ENCODE peak calls at places on chromosome 20, in ten cellular contexts. One of them, this sample, is unnamed. For H3K4me1, the result is how much of the 10 kb centered on the place peaks cover.

GRCh38 chr20:57785720-57786119 is 75.9 kb upstream of the PMEPA1 start:
- DNase-seq in IMR-90: no peak
- DNase-seq in mucosa of descending colon: no peak
- DNase-seq in adrenal gland: no peak
- DNase-seq in colonic mucosa: no peak
- DNase-seq in keratinocyte: no peak
- DNase-seq in body of pancreas: no peak
- DNase-seq in stomach: no peak
- DNase-seq in HepG2: no peak
- DNase-seq in uterus: no peak
- DNase-seq in this sample: no peak

GRCh38 chr20:18154342-18154741 is 16.7 kb downstream of the KAT14 start:
- DNase-seq in HepG2: no peak
- DNase-seq in stomach: no peak
- DNase-seq in body of pancreas: no peak
- DNase-seq in colonic mucosa: no peak
- DNase-seq in adrenal gland: no peak
- DNase-seq in mucosa of descending colon: no peak
- DNase-seq in IMR-90: no peak
- DNase-seq in keratinocyte: no peak
- DNase-seq in uterus: no peak
- DNase-seq in this sample: no peak

GRCh38 chr20:1993986-1994385 is at the start of gene PDYN:
- DNase-seq in keratinocyte: no peak
- DNase-seq in stomach: no peak
- DNase-seq in body of pancreas: no peak
- DNase-seq in adrenal gland: no peak
- DNase-seq in IMR-90: no peak
- DNase-seq in mucosa of descending colon: no peak
- DNase-seq in colonic mucosa: no peak
- DNase-seq in uterus: no peak
- DNase-seq in HepG2: no peak
- DNase-seq in this sample: no peak

GRCh38 chr20:16485406-16485805 is 87.8 kb downstream of the KIF16B start:
- DNase-seq in stomach: no peak
- DNase-seq in HepG2: no peak
- DNase-seq in body of pancreas: no peak
- DNase-seq in mucosa of descending colon: no peak
- DNase-seq in adrenal gland: no peak
- DNase-seq in uterus: no peak
- DNase-seq in keratinocyte: no peak
- DNase-seq in IMR-90: peak
- DNase-seq in colonic mucosa: no peak
- DNase-seq in this sample: no peak

GRCh38 chr20:22389836-22390542 is 194.4 kb downstream of the FOXA2 start:
- DNase-seq in colonic mucosa: no peak
- DNase-seq in adrenal gland: no peak
- DNase-seq in keratinocyte: no peak
- DNase-seq in uterus: no peak
- DNase-seq in HepG2: peak
- DNase-seq in IMR-90: no peak
- DNase-seq in body of pancreas: peak
- DNase-seq in stomach: peak
- DNase-seq in mucosa of descending colon: no peak
- DNase-seq in this sample: no peak

GRCh38 chr20:64111841-64112641 is 4.7 kb upstream of the NPBWR2 start:
- DNase-seq in IMR-90: no peak
- DNase-seq in HepG2: no peak
- DNase-seq in mucosa of descending colon: no peak
- DNase-seq in adrenal gland: no peak
- DNase-seq in uterus: no peak
- DNase-seq in colonic mucosa: no peak
- DNase-seq in body of pancreas: no peak
- DNase-seq in keratinocyte: no peak
- DNase-seq in stomach: peak
- DNase-seq in this sample: peak

GRCh38 chr20:49278817-49279676 is 1.2 kb upstream of the ZNFX1 start:
- DNase-seq in uterus: peak
- DNase-seq in mucosa of descending colon: peak
- DNase-seq in colonic mucosa: peak
- DNase-seq in adrenal gland: peak
- DNase-seq in IMR-90: no peak
- DNase-seq in keratinocyte: peak
- DNase-seq in HepG2: peak
- DNase-seq in body of pancreas: peak
- DNase-seq in stomach: no peak
- DNase-seq in this sample: no peak

GRCh38 chr20:32685541-32686529 is 12.1 kb upstream of the C20orf203 start:
- DNase-seq in uterus: no peak
- DNase-seq in IMR-90: peak
- DNase-seq in keratinocyte: no peak
- DNase-seq in mucosa of descending colon: no peak
- DNase-seq in adrenal gland: peak
- DNase-seq in colonic mucosa: no peak
- DNase-seq in HepG2: peak
- DNase-seq in stomach: no peak
- DNase-seq in body of pancreas: no peak
- DNase-seq in this sample: no peak

GRCh38 chr20:19699132-19699971 is 58.7 kb upstream of the RIN2 start:
- DNase-seq in colonic mucosa: no peak
- DNase-seq in IMR-90: peak
- DNase-seq in adrenal gland: no peak
- DNase-seq in body of pancreas: no peak
- DNase-seq in stomach: no peak
- DNase-seq in keratinocyte: peak
- DNase-seq in HepG2: no peak
- DNase-seq in mucosa of descending colon: no peak
- DNase-seq in uterus: no peak
- DNase-seq in this sample: no peak

GRCh38 chr20:57579898-57580447 is 19.1 kb downstream of the PCK1 start:
- DNase-seq in uterus: peak
- DNase-seq in stomach: no peak
- DNase-seq in mucosa of descending colon: peak
- DNase-seq in body of pancreas: no peak
- DNase-seq in keratinocyte: no peak
- DNase-seq in IMR-90: no peak
- DNase-seq in colonic mucosa: no peak
- DNase-seq in HepG2: no peak
- DNase-seq in adrenal gland: peak
- DNase-seq in this sample: no peak

GRCh38 chr20:728022-728944 is 40.0 kb downstream of the SLC52A3 start:
- DNase-seq in mucosa of descending colon: peak
- DNase-seq in stomach: peak
- DNase-seq in colonic mucosa: peak
- DNase-seq in body of pancreas: peak
- DNase-seq in HepG2: peak
- DNase-seq in keratinocyte: no peak
- DNase-seq in adrenal gland: peak
- DNase-seq in uterus: no peak
- DNase-seq in IMR-90: peak
- DNase-seq in this sample: peak

GRCh38 chr20:45456632-45457031 is 12.9 kb upstream of the WFDC2 start:
- DNase-seq in IMR-90: no peak
- DNase-seq in adrenal gland: peak
- DNase-seq in uterus: no peak
- DNase-seq in colonic mucosa: peak
- DNase-seq in mucosa of descending colon: peak
- DNase-seq in stomach: peak
- DNase-seq in keratinocyte: no peak
- DNase-seq in body of pancreas: peak
- DNase-seq in HepG2: peak
- DNase-seq in this sample: no peak

GRCh38 chr20:45461225-45461624 is 8.3 kb upstream of the WFDC2 start:
- DNase-seq in keratinocyte: no peak
- DNase-seq in colonic mucosa: no peak
- DNase-seq in adrenal gland: no peak
- DNase-seq in HepG2: no peak
- DNase-seq in body of pancreas: no peak
- DNase-seq in stomach: no peak
- DNase-seq in IMR-90: no peak
- DNase-seq in uterus: no peak
- DNase-seq in mucosa of descending colon: no peak
- DNase-seq in this sample: no peak

GRCh38 chr20:45463113-45463512 is 6.4 kb upstream of the WFDC2 start:
- DNase-seq in body of pancreas: no peak
- DNase-seq in HepG2: no peak
- DNase-seq in stomach: no peak
- DNase-seq in mucosa of descending colon: no peak
- DNase-seq in colonic mucosa: no peak
- DNase-seq in keratinocyte: no peak
- DNase-seq in IMR-90: no peak
- DNase-seq in uterus: no peak
- DNase-seq in adrenal gland: no peak
- DNase-seq in this sample: no peak

GRCh38 chr20:45462711-45463110 is 6.8 kb upstream of the WFDC2 start:
- DNase-seq in mucosa of descending colon: no peak
- DNase-seq in IMR-90: no peak
- DNase-seq in body of pancreas: no peak
- DNase-seq in colonic mucosa: no peak
- DNase-seq in adrenal gland: no peak
- DNase-seq in keratinocyte: no peak
- DNase-seq in HepG2: no peak
- DNase-seq in uterus: no peak
- DNase-seq in stomach: no peak
- DNase-seq in this sample: no peak

GRCh38 chr20:45459606-45460005 is 9.9 kb upstream of the WFDC2 start:
- DNase-seq in body of pancreas: no peak
- DNase-seq in IMR-90: peak
- DNase-seq in adrenal gland: no peak
- DNase-seq in HepG2: no peak
- DNase-seq in mucosa of descending colon: no peak
- DNase-seq in keratinocyte: no peak
- DNase-seq in colonic mucosa: no peak
- DNase-seq in uterus: no peak
- DNase-seq in stomach: no peak
- DNase-seq in this sample: no peak
- TF ChIP-seq CTCF in body of pancreas: no peak
- TF ChIP-seq CTCF in IMR-90: no peak
- TF ChIP-seq CTCF in adrenal gland: no peak
- TF ChIP-seq CTCF in HepG2: no peak
- TF ChIP-seq CTCF in mucosa of descending colon: no peak
- TF ChIP-seq CTCF in keratinocyte: peak
- TF ChIP-seq CTCF in colonic mucosa: no peak
- TF ChIP-seq CTCF in uterus: no peak
- TF ChIP-seq CTCF in stomach: no peak
- TF ChIP-seq CTCF in this sample: no peak

GRCh38 chr20:25252226-25252625 is 4.3 kb downstream of the PYGB start:
- DNase-seq in stomach: no peak
- DNase-seq in IMR-90: no peak
- DNase-seq in adrenal gland: no peak
- DNase-seq in mucosa of descending colon: peak
- DNase-seq in body of pancreas: no peak
- DNase-seq in keratinocyte: no peak
- DNase-seq in HepG2: no peak
- DNase-seq in colonic mucosa: peak
- DNase-seq in uterus: no peak
- DNase-seq in this sample: no peak

GRCh38 chr20:25250508-25250907 is 2.6 kb downstream of the PYGB start:
- DNase-seq in uterus: no peak
- DNase-seq in colonic mucosa: peak
- DNase-seq in keratinocyte: no peak
- DNase-seq in adrenal gland: no peak
- DNase-seq in body of pancreas: no peak
- DNase-seq in HepG2: no peak
- DNase-seq in stomach: no peak
- DNase-seq in mucosa of descending colon: no peak
- DNase-seq in IMR-90: peak
- DNase-seq in this sample: no peak

GRCh38 chr20:25252686-25253421 is 5.0 kb downstream of the PYGB start:
- DNase-seq in body of pancreas: no peak
- DNase-seq in HepG2: no peak
- DNase-seq in adrenal gland: no peak
- DNase-seq in stomach: no peak
- DNase-seq in mucosa of descending colon: peak
- DNase-seq in IMR-90: no peak
- DNase-seq in uterus: no peak
- DNase-seq in colonic mucosa: peak
- DNase-seq in keratinocyte: no peak
- DNase-seq in this sample: no peak

GRCh38 chr20:25251019-25251418 is 3.1 kb downstream of the PYGB start:
- DNase-seq in stomach: no peak
- DNase-seq in keratinocyte: no peak
- DNase-seq in body of pancreas: no peak
- DNase-seq in IMR-90: no peak
- DNase-seq in uterus: no peak
- DNase-seq in adrenal gland: no peak
- DNase-seq in mucosa of descending colon: no peak
- DNase-seq in colonic mucosa: peak
- DNase-seq in HepG2: no peak
- DNase-seq in this sample: no peak

GRCh38 chr20:25251558-25251957 is 3.7 kb downstream of the PYGB start:
- DNase-seq in body of pancreas: no peak
- DNase-seq in colonic mucosa: peak
- DNase-seq in mucosa of descending colon: no peak
- DNase-seq in adrenal gland: no peak
- DNase-seq in keratinocyte: no peak
- DNase-seq in stomach: no peak
- DNase-seq in uterus: no peak
- DNase-seq in IMR-90: no peak
- DNase-seq in HepG2: no peak
- DNase-seq in this sample: no peak
- H3K4me1 ChIP-seq in body of pancreas: under half
- H3K4me1 ChIP-seq in colonic mucosa: under half
- H3K4me1 ChIP-seq in mucosa of descending colon: half or more
- H3K4me1 ChIP-seq in adrenal gland: under half
- H3K4me1 ChIP-seq in keratinocyte: under half
- H3K4me1 ChIP-seq in stomach: half or more
- H3K4me1 ChIP-seq in uterus: under half
- H3K4me1 ChIP-seq in IMR-90: under half
- H3K4me1 ChIP-seq in HepG2: under half
- H3K4me1 ChIP-seq in this sample: under half

DNA sequence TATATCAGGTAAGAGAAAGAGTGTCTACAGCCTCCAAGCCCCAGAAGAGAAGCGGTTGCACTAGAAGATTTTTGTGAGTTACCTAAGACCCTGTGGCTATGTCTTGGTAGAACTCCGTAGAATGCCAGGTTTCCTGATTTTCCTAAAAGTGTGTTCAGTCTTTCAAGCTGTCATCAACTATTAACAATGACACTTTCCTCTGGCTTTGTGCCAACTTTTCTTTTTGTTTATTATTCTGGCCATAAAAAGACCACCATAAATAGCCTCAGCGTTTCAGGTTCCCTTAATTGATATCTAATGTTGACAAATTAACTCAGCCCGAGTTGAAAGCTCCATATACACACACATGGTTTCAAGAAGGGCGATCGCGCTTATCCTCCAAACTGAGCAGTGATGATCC is 1.2 kb downstream of the PAK5 start:
- DNase-seq in uterus: no peak
- DNase-seq in stomach: no peak
- DNase-seq in adrenal gland: no peak
- DNase-seq in mucosa of descending colon: no peak
- DNase-seq in IMR-90: no peak
- DNase-seq in keratinocyte: no peak
- DNase-seq in HepG2: no peak
- DNase-seq in colonic mucosa: no peak
- DNase-seq in body of pancreas: no peak
- DNase-seq in this sample: no peak
- H3K4me3 ChIP-seq in uterus: no peak
- H3K4me3 ChIP-seq in stomach: peak
- H3K4me3 ChIP-seq in adrenal gland: no peak
- H3K4me3 ChIP-seq in mucosa of descending colon: no peak
- H3K4me3 ChIP-seq in IMR-90: no peak
- H3K4me3 ChIP-seq in keratinocyte: no peak
- H3K4me3 ChIP-seq in HepG2: no peak
- H3K4me3 ChIP-seq in colonic mucosa: no peak
- H3K4me3 ChIP-seq in body of pancreas: no peak
- H3K4me3 ChIP-seq in this sample: peak

GRCh38 chr20:35329435-35330139 is 37.4 kb upstream of the FAM83C start:
- DNase-seq in IMR-90: peak
- DNase-seq in body of pancreas: no peak
- DNase-seq in uterus: no peak
- DNase-seq in stomach: peak
- DNase-seq in mucosa of descending colon: peak
- DNase-seq in HepG2: peak
- DNase-seq in adrenal gland: no peak
- DNase-seq in colonic mucosa: peak
- DNase-seq in keratinocyte: no peak
- DNase-seq in this sample: peak
- TF ChIP-seq CTCF in IMR-90: peak
- TF ChIP-seq CTCF in body of pancreas: peak
- TF ChIP-seq CTCF in uterus: no peak
- TF ChIP-seq CTCF in stomach: no peak
- TF ChIP-seq CTCF in mucosa of descending colon: peak
- TF ChIP-seq CTCF in HepG2: peak
- TF ChIP-seq CTCF in adrenal gland: peak
- TF ChIP-seq CTCF in colonic mucosa: peak
- TF ChIP-seq CTCF in keratinocyte: peak
- TF ChIP-seq CTCF in this sample: peak

This sample was measured in BE2C.